ENCODE peak calls at places on chromosomes 11 and 22, in four cellular contexts. V is activated CD8-positive, alpha-beta T cell treated with anti-CD3 and anti-CD28 coated beads for 36 hours; G is fibroblast of mammary gland; A is AG04449. X is an unnamed sample.

GRCh38 chr11:129723964-129724291 is 91.7 kb upstream of the TMEM45B start:
- DNase-seq in V (no peak), G (no peak), A (no peak), X (no peak)

GRCh38 chr22:43562843-43563242 is 151.0 kb downstream of the MPPED1 start:
- DNase-seq in V (no peak), G (no peak), A (no peak), X (no peak)

GRCh38 chr11:42205518-42205917 is 746.1 kb upstream of the LRRC4C start:
- DNase-seq in V (no peak), G (no peak), A (no peak), X (no peak)

GRCh38 chr11:85663781-85664560 is 958 bp downstream of the CREBZF start:
- DNase-seq in V (peak; percentile 94), G (peak; percentile 54), A (no peak), X (no peak)

GRCh38 chr11:28619870-28620540 is 511.8 kb downstream of the METTL15 start:
- DNase-seq in V (no peak), G (peak; percentile 14), A (no peak), X (no peak)

GRCh38 chr11:61642162-61642561 is 38.0 kb upstream of the DAGLA start:
- DNase-seq in V (no peak), G (no peak), A (no peak), X (no peak)

GRCh38 chr22:39999144-39999757 is 4.5 kb downstream of the FAM83F start:
- DNase-seq in V (no peak), G (peak; percentile 61), A (no peak), X (no peak)

GRCh38 chr11:119085523-119085878 is 820 bp downstream of the HMBS start:
- DNase-seq in V (peak; percentile 75), G (no peak), A (no peak), X (no peak)

GRCh38 chr11:15969281-15969680 is 387.1 kb downstream of the SOX6 start:
- DNase-seq in V (no peak), G (peak; percentile 92), A (peak; percentile 54), X (peak; percentile 52)

GRCh38 chr11:13303668-13304649 is 26.4 kb downstream of the BMAL1 start:
- DNase-seq in V (no peak), G (no peak), A (no peak), X (no peak)

GRCh38 chr11:86460461-86461404 is 86.0 kb downstream of the CCDC81 start:
- DNase-seq in V (no peak), G (peak; percentile 54), A (no peak), X (no peak)

GRCh38 chr11:128181090-128181485 is 406.3 kb downstream of the ETS1 start:
- DNase-seq in V (no peak), G (peak; percentile 66), A (no peak), X (no peak)

GRCh38 chr22:33542153-33542552 is 378.1 kb downstream of the LARGE1 start:
- DNase-seq in V (no peak), G (peak; percentile 15), A (no peak), X (no peak)

GRCh38 chr22:44045171-44045570 is 21.1 kb downstream of the PARVB start:
- DNase-seq in V (no peak), G (peak; percentile 40), A (no peak), X (no peak)

GRCh38 chr11:117851091-117851490 is 25.4 kb downstream of the FXYD6 start:
- DNase-seq in V (no peak), G (peak; percentile 37), A (no peak), X (no peak)

GRCh38 chr22:49046000-49046545 is 781.6 kb downstream of the BRD1 start:
- DNase-seq in V (no peak), G (no peak), A (no peak), X (no peak)

GRCh38 chr11:129460714-129461113 is 85.1 kb downstream of the BARX2 start:
- DNase-seq in V (no peak), G (no peak), A (no peak), X (no peak)

GRCh38 chr11:121282886-121283502 is 9.6 kb upstream of the SC5D start:
- DNase-seq in V (no peak), G (no peak), A (no peak), X (no peak)

GRCh38 chr11:847876-848275 is 5.2 kb downstream of the TSPAN4 start:
- DNase-seq in V (no peak), G (no peak), A (no peak), X (no peak)

GRCh38 chr11:845872-846271 is 3.2 kb downstream of the TSPAN4 start:
- DNase-seq in V (no peak), G (no peak), A (no peak), X (no peak)

GRCh38 chr11:848380-848931 is 5.8 kb downstream of the TSPAN4 start:
- DNase-seq in V (peak; percentile 74), G (no peak), A (no peak), X (no peak)

GRCh38 chr11:844693-845644 is 2.3 kb downstream of the TSPAN4 start:
- DNase-seq in V (peak; percentile 71), G (peak; percentile 94), A (peak; percentile 69), X (peak; percentile 96)

DNA sequence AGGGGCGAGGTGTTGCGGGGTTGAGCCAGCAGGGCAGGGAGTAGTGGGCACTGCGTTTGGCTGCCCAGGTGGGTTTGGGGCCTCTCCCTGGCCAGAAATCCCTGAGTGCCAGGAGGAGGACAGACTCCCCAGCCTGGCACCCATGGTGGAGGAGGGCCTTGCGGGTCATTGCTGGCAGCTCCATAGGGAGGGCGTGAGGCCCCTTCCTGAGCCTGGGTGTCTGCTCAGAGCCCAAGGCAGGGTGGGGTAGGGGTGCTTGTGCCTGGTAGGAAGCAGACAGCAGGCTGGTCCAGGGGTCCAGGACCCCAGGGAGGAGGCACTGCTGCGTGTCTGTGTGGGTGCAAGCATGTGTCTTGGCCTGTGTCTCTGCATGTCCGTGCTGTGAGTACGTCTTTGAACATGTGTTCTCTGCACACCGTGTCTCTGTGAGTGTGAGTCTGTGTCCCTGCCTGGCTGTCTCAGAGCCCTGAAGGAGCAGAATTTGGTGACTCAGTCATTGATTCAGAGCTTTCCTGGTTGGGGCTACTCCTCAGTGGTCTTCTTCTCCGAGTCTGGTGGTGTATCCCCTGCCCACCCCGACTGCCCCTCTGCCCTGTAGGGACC is 3.9 kb downstream of the TSPAN4 start:
- DNase-seq in V (no peak), G (peak; percentile 72), A (no peak), X (no peak)
- TF ChIP-seq CTCF in V (no peak), G (no peak), A (no peak), X (no peak)

DNA sequence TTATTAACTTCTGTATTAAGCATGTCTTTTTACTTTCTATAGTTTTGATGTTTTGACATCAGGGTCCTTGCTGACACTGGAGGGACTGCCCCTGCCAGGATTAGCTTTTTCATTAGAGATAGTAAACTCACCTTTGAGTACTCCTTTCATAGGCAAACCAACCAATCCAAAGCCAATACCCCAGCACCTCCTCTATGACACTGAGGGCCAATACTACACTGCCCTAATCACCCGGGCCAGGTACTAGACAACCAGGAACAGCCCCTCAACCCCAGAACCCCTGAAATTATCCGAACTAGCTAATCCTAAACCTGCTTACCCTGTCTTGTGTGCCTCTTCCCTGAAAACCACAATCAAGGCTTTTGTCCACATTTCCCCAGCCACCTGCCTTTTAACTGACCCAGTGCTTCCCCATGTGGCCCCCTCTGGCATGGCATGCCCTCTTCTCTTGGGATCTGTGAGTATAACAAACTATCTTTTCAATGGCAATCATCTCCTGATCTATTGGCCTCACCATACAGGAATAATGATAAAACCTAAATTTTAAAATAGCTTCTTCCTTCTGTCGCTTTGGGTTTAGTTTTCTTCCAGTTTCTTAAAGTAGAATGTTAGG is 31.2 kb downstream of the RAB6A start:
- DNase-seq in V (peak; percentile 38), G (no peak), A (no peak), X (no peak)
- TF ChIP-seq CTCF in V (peak; percentile 59), G (peak; percentile 50), A (peak; percentile 22), X (peak; percentile 17)

GRCh38 chr11:83007477-83007876 is 64.2 kb downstream of the RAB30 start:
- DNase-seq in V (no peak), G (no peak), A (no peak), X (no peak)

GRCh38 chr11:83008581-83008923 is 63.1 kb downstream of the RAB30 start:
- DNase-seq in V (no peak), G (peak; percentile 59), A (peak; percentile 52), X (no peak)

GRCh38 chr11:83009999-83010398 is 61.7 kb downstream of the RAB30 start:
- DNase-seq in V (no peak), G (no peak), A (no peak), X (no peak)

GRCh38 chr11:83006877-83007330 is 64.8 kb downstream of the RAB30 start:
- DNase-seq in V (peak; percentile 40), G (no peak), A (no peak), X (no peak)

DNA sequence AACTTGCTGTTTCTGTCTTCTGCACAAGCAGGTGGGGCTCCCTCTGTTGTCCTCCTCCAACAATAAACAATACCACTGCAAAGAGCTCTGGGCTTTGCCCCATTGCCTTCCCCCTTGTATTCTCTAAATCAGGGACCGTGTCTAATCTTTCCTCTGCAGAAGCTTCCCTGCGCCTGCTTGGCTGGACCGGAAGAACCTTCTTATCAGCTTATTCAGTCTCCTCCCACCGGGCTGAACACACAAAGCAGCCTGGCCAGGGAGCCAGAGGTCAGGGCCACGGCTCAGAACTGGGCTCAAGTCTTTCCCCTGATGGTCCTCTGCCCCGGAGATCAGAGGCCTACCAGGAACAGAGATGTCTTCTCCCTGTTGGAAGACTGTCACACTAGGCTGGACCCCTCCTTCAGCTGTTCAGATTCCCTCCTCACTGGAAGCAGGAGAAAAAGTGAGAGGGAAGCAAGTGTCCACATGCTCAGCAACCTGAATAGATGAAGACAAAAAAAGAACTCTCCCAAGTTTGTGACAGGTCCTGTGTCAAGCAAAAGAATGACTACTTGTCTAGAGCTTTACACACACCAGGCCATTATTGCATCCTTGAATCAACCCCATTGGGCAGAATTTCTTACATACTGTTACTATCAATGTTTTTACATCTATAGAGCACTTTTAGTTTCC is 63.7 kb downstream of the RAB30 start:
- DNase-seq in V (peak; percentile 15), G (no peak), A (no peak), X (no peak)
- TF ChIP-seq CTCF in V (no peak), G (no peak), A (no peak), X (no peak)

GRCh38 chr22:19472233-19472632 is 6.8 kb downstream of the UFD1 start:
- DNase-seq in V (no peak), G (no peak), A (no peak), X (no peak)

GRCh38 chr22:19476023-19476422 is 3.0 kb downstream of the UFD1 start:
- DNase-seq in V (no peak), G (no peak), A (no peak), X (no peak)

GRCh38 chr22:19471572-19471971 is 7.4 kb downstream of the UFD1 start:
- DNase-seq in V (no peak), G (no peak), A (no peak), X (no peak)

GRCh38 chr22:19470010-19470409 is 9.0 kb downstream of the UFD1 start:
- DNase-seq in V (no peak), G (no peak), A (no peak), X (no peak)

GRCh38 chr22:19473578-19473977 is 5.4 kb downstream of the UFD1 start:
- DNase-seq in V (no peak), G (peak; percentile 37), A (no peak), X (no peak)
- TF ChIP-seq CTCF in V (no peak), G (no peak), A (no peak), X (no peak)

GRCh38 chr22:24994070-24994763 is 41.7 kb downstream of the KIAA1671 start:
- DNase-seq in V (peak; percentile 67), G (peak; percentile 20), A (no peak), X (no peak)
- TF ChIP-seq CTCF in V (no peak), G (no peak), A (no peak), X (no peak)